ENCODE peak calls at places on chromosomes 12 and 14, in eight cellular contexts. U, J, Y, X, C, I, E and N are unnamed samples.

GRCh38 chr12:127006972-127007371 is 1260.0 kb upstream of the TMEM132C start:
- DNase-seq in U (no peak), J (no peak), Y (no peak), X (no peak), C (no peak), I (no peak), E (no peak), N (no peak)

GRCh38 chr14:62304172-62304571 is 542.0 kb downstream of the SNAPC1 start:
- DNase-seq in U (no peak), J (no peak), Y (no peak), X (no peak), C (no peak), I (no peak), E (no peak), N (no peak)

GRCh38 chr12:2417761-2418160 is 365.0 kb downstream of the CACNA1C start:
- DNase-seq in U (peak), J (no peak), Y (no peak), X (no peak), C (no peak), I (no peak), E (no peak), N (no peak)

GRCh38 chr12:113515082-113515856 is 43.6 kb upstream of the LHX5 start:
- DNase-seq in U (no peak), J (no peak), Y (no peak), X (no peak), C (no peak), I (no peak), E (no peak), N (no peak)

GRCh38 chr12:132561784-132562156 is 48.6 kb downstream of the LRCOL1 start:
- DNase-seq in U (no peak), J (no peak), Y (no peak), X (no peak), C (peak), I (no peak), E (no peak), N (peak)

GRCh38 chr14:86722612-86723253 is 1192.8 kb downstream of the FLRT2 start:
- DNase-seq in U (no peak), J (no peak), Y (no peak), X (no peak), C (no peak), I (no peak), E (no peak), N (no peak)

GRCh38 chr14:53953002-53953827 is 3.4 kb downstream of the BMP4 start:
- DNase-seq in U (peak), J (peak), Y (peak), X (peak), C (no peak), I (no peak), E (peak), N (no peak)

GRCh38 chr12:94049718-94050117 is 98.7 kb upstream of the PLXNC1 start:
- DNase-seq in U (no peak), J (no peak), Y (no peak), X (no peak), C (no peak), I (no peak), E (no peak), N (no peak)

GRCh38 chr14:64438181-64438839 is 27.0 kb upstream of the AKAP5 start:
- DNase-seq in U (no peak), J (no peak), Y (no peak), X (peak), C (no peak), I (no peak), E (no peak), N (no peak)

GRCh38 chr14:86961106-86961716 is 1031.8 kb downstream of the GALC start:
- DNase-seq in U (no peak), J (no peak), Y (no peak), X (no peak), C (no peak), I (no peak), E (no peak), N (no peak)

GRCh38 chr12:106107566-106107965 is 31.2 kb downstream of the NUAK1 start:
- DNase-seq in U (peak), J (no peak), Y (no peak), X (peak), C (no peak), I (no peak), E (no peak), N (no peak)

GRCh38 chr12:12070674-12071661 is at the start of gene BCL2L14:
- DNase-seq in U (no peak), J (peak), Y (no peak), X (no peak), C (no peak), I (no peak), E (peak), N (no peak)

GRCh38 chr12:108479364-108480070 is 35.6 kb upstream of the FICD start:
- DNase-seq in U (no peak), J (no peak), Y (no peak), X (no peak), C (no peak), I (no peak), E (no peak), N (no peak)

GRCh38 chr12:32918890-32919791 is 22.6 kb upstream of the PKP2 start:
- DNase-seq in U (no peak), J (no peak), Y (no peak), X (peak), C (no peak), I (no peak), E (no peak), N (no peak)

GRCh38 chr14:69260979-69261605 is 1.1 kb downstream of the GALNT16 start:
- DNase-seq in U (no peak), J (peak), Y (peak), X (no peak), C (peak), I (no peak), E (peak), N (peak)

GRCh38 chr12:119259483-119259882 is 75.0 kb upstream of the CCDC60 start:
- DNase-seq in U (no peak), J (no peak), Y (no peak), X (no peak), C (no peak), I (no peak), E (no peak), N (no peak)

GRCh38 chr12:25366159-25366558 is 115.4 kb upstream of the KRAS start:
- DNase-seq in U (no peak), J (no peak), Y (no peak), X (no peak), C (no peak), I (no peak), E (no peak), N (no peak)

GRCh38 chr12:25365340-25365730 is 114.6 kb upstream of the KRAS start:
- DNase-seq in U (no peak), J (no peak), Y (no peak), X (no peak), C (no peak), I (no peak), E (no peak), N (no peak)

GRCh38 chr12:25361511-25361910 is 110.8 kb upstream of the KRAS start:
- DNase-seq in U (no peak), J (no peak), Y (no peak), X (no peak), C (no peak), I (no peak), E (no peak), N (no peak)

GRCh38 chr12:25362646-25363045 is 111.9 kb upstream of the KRAS start:
- DNase-seq in U (no peak), J (no peak), Y (no peak), X (no peak), C (no peak), I (no peak), E (no peak), N (no peak)

DNA sequence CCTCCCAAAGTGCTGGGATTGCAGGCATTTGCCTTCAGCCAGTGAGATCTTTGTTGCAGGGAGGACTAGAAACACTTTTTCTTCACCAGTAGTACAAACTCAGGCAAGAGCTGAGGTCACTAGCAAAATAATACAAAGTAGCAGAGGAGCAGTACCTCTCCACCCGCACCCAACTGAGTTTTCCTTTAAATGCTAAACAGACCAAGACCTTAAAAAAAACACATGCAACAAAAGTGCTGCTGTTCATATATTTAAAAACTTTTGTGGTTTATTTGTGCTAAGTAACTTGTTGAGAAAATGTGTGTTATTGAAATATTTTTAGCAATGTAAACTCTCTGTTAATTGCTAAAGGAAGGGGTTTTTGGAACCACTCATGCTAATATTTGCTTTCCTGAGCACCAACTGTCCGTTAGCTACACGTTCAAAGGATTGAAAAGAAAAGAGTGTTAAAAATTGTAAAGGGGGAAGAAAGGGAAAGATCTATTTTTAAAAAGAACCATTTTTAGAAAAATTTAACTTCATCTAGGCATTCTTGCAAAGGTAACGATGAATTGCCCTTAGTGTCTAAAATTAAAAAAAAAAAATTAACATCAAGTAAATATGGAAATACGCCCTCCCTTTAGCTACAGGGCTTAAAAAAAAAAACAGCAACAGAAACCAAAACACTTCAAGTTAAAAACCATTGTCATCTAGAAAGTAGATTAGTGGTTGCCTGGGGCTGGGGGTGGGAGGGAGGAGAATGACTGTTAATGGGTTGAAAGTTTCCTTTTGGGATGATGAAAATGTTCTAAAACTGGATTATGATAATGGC is 114.0 kb upstream of the KRAS start:
- DNase-seq in U (no peak), J (no peak), Y (no peak), X (no peak), C (no peak), I (no peak), E (no peak), N (no peak)
- TF ChIP-seq POLR2AphosphoS5 in U (no peak), J (no peak), Y (no peak), X (no peak), C (no peak), I (no peak), E (no peak), N (no peak)

DNA sequence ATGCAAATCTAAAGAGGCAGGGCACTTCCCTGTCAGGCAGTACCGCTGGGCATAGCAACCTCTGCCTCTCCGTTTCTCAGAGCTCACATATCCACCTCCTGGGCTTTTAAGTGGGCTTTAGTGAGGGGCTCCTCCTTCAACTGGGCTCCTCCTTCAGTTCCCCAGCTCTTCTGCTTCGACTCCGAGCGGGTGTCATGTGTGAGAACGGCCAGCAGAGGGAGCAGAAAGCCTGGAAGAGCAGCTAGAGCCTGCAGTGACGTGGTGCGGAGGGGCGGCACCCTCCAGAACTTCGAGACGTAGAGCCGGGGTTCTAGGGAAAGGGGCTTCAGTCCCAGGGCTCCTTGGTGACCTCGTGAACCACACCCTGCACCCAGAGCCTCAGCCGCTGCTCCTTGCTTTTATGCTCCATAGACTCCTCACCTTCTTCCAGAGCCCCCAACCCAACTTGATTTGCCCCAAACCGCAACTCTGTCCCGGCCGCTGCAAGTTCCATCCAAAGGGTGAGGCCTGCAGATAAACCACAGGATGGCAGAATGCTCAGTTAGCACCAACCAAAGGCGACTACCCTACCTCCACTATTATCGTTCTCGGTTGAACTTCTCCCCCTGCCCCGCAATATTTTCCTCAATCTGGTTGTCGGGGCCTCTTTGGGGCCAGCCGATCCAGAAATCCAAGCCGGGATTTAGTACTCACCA is 383 bp upstream of the GLI1 start:
- DNase-seq in U (peak), J (peak), Y (peak), X (peak), C (peak), I (peak), E (peak), N (peak)
- TF ChIP-seq POLR2A in U (no peak), J (peak), Y (no peak), X (peak), C (peak), I (peak), E (peak), N (peak)

DNA sequence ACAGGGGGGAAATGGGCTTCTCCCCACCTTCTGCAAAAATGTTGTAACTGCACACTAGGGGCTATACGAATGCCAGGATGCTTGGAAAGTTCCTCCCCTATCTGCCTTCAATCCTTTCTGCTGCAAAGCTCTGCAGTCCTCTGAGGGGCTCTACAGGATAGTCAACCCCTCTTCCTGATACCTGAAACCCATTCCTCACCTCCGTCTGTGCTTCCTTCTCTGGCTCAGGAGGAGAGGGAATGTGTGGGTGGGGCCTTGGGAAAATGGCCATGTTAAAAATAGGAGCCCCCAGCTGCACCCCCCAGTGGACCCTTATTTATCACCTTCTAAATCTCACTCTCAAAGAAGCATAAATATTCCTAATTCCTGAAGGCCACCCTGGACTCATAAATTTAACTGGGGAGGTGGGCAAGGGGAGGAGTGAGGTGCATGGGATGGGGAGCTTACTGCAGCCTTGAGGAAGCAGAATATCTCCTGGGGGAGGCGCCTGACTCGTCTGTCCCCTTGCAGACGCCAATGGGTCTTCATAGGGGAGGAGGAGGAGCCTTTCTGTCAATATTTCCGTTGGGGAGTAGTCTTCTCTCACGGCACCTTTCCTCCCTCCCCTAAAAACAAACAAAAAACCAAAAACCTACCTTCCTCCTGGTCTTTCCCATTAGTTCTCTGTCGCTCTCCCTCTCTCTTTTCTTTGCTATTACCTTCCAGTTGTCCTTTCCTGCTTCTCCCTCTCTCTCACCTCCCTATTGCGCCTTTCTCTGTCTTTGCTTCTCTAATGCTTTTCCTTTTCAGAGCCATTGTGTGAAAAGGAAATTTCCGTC is 6.3 kb downstream of the GPR84 start:
- DNase-seq in U (no peak), J (peak), Y (no peak), X (peak), C (peak), I (no peak), E (no peak), N (no peak)
- TF ChIP-seq POLR2AphosphoS5 in U (no peak), J (no peak), Y (no peak), X (no peak), C (peak), I (no peak), E (no peak), N (no peak)

DNA sequence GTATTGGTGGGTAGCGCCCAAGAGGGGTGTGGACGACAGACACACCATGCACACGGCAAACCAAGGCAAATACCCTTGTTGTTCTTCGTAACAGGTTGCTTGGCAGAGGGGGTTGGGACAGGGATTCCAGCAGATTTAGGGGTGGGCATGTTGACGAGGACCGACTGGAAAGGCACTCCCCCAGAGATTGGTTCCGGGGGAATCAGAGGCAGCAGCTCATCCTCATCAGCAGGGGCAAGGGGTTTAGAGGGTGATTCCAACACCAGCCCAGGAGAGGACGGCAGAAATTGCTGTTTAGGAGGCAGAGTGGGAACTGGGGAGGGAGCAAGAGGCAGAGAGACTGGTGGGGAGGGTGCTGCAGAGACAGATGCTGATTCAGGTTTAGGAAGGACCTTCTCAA is 9.3 kb downstream of the NACA start:
- DNase-seq in U (no peak), J (no peak), Y (peak), X (no peak), C (no peak), I (no peak), E (no peak), N (no peak)
- TF ChIP-seq POLR2A in U (no peak), J (no peak), Y (no peak), X (no peak), C (no peak), I (no peak), E (no peak), N (peak)